ENCODE peak calls at places on chromosomes 4 and X, in five cellular contexts. One of them, this sample, is unnamed. For H3K4me1, the result is how much of the 10 kb centered on the place peaks cover.

GRCh38 chrX:116290359-116290758 is 119.8 kb downstream of the AGTR2 start:
- DNase-seq in colonic mucosa: no peak
- DNase-seq in Karpas-422: no peak
- DNase-seq in PC-3: peak
- DNase-seq in IMR-90: no peak
- DNase-seq in this sample: no peak

GRCh38 chr4:170420255-170420693 is 330.5 kb upstream of the AADAT start:
- DNase-seq in colonic mucosa: no peak
- DNase-seq in Karpas-422: no peak
- DNase-seq in PC-3: peak
- DNase-seq in IMR-90: peak
- DNase-seq in this sample: no peak

GRCh38 chr4:45215976-45216542 is 489.7 kb upstream of the GNPDA2 start:
- DNase-seq in colonic mucosa: no peak
- DNase-seq in Karpas-422: no peak
- DNase-seq in PC-3: no peak
- DNase-seq in IMR-90: no peak
- DNase-seq in this sample: no peak

GRCh38 chrX:42952621-42953020 is 174.7 kb upstream of the PPP1R2C start:
- DNase-seq in colonic mucosa: no peak
- DNase-seq in Karpas-422: no peak
- DNase-seq in PC-3: peak
- DNase-seq in IMR-90: no peak
- DNase-seq in this sample: no peak

GRCh38 chr4:184265566-184266351 is 48.1 kb upstream of the ENPP6 start:
- DNase-seq in colonic mucosa: no peak
- DNase-seq in Karpas-422: peak
- DNase-seq in PC-3: peak
- DNase-seq in IMR-90: peak
- DNase-seq in this sample: no peak

GRCh38 chrX:30627818-30628652 is 25.2 kb upstream of the GK start:
- DNase-seq in colonic mucosa: no peak
- DNase-seq in Karpas-422: no peak
- DNase-seq in PC-3: no peak
- DNase-seq in IMR-90: no peak
- DNase-seq in this sample: no peak

GRCh38 chrX:97367149-97367548 is 483.4 kb downstream of the RPA4 start:
- DNase-seq in colonic mucosa: no peak
- DNase-seq in Karpas-422: no peak
- DNase-seq in PC-3: no peak
- DNase-seq in IMR-90: peak
- DNase-seq in this sample: no peak

GRCh38 chr4:102321260-102321991 is 23.9 kb downstream of the SLC39A8 start:
- DNase-seq in colonic mucosa: no peak
- DNase-seq in Karpas-422: peak
- DNase-seq in PC-3: no peak
- DNase-seq in IMR-90: no peak
- DNase-seq in this sample: no peak

GRCh38 chr4:100042235-100042634 is 92.2 kb upstream of the H2AZ1 start:
- DNase-seq in colonic mucosa: no peak
- DNase-seq in Karpas-422: no peak
- DNase-seq in PC-3: no peak
- DNase-seq in IMR-90: peak
- DNase-seq in this sample: no peak

GRCh38 chr4:36224969-36225903 is 19.1 kb downstream of the ARAP2 start:
- DNase-seq in colonic mucosa: no peak
- DNase-seq in Karpas-422: no peak
- DNase-seq in PC-3: peak
- DNase-seq in IMR-90: no peak
- DNase-seq in this sample: no peak

GRCh38 chr4:185534534-185534849 is 815 bp downstream of the PDLIM3 start:
- DNase-seq in colonic mucosa: no peak
- DNase-seq in Karpas-422: no peak
- DNase-seq in PC-3: no peak
- DNase-seq in IMR-90: no peak
- DNase-seq in this sample: peak
- H3K9ac ChIP-seq in colonic mucosa: peak
- H3K9ac ChIP-seq in Karpas-422: no peak
- H3K9ac ChIP-seq in PC-3: no peak
- H3K9ac ChIP-seq in IMR-90: peak
- H3K9ac ChIP-seq in this sample: peak

GRCh38 chrX:18961686-18962085 is 22.2 kb downstream of the PHKA2 start:
- DNase-seq in colonic mucosa: no peak
- DNase-seq in Karpas-422: no peak
- DNase-seq in PC-3: no peak
- DNase-seq in IMR-90: peak
- DNase-seq in this sample: no peak
- H3K4me3 ChIP-seq in colonic mucosa: no peak
- H3K4me3 ChIP-seq in Karpas-422: no peak
- H3K4me3 ChIP-seq in PC-3: no peak
- H3K4me3 ChIP-seq in IMR-90: no peak
- H3K4me3 ChIP-seq in this sample: no peak

GRCh38 chrX:50036481-50036880 is 114.1 kb downstream of the CLCN5 start:
- DNase-seq in colonic mucosa: no peak
- DNase-seq in Karpas-422: no peak
- DNase-seq in PC-3: no peak
- DNase-seq in IMR-90: no peak
- DNase-seq in this sample: no peak
- H3K4me1 ChIP-seq in colonic mucosa: under half
- H3K4me1 ChIP-seq in Karpas-422: under half
- H3K4me1 ChIP-seq in PC-3: under half
- H3K4me1 ChIP-seq in IMR-90: under half
- H3K4me1 ChIP-seq in this sample: under half

DNA sequence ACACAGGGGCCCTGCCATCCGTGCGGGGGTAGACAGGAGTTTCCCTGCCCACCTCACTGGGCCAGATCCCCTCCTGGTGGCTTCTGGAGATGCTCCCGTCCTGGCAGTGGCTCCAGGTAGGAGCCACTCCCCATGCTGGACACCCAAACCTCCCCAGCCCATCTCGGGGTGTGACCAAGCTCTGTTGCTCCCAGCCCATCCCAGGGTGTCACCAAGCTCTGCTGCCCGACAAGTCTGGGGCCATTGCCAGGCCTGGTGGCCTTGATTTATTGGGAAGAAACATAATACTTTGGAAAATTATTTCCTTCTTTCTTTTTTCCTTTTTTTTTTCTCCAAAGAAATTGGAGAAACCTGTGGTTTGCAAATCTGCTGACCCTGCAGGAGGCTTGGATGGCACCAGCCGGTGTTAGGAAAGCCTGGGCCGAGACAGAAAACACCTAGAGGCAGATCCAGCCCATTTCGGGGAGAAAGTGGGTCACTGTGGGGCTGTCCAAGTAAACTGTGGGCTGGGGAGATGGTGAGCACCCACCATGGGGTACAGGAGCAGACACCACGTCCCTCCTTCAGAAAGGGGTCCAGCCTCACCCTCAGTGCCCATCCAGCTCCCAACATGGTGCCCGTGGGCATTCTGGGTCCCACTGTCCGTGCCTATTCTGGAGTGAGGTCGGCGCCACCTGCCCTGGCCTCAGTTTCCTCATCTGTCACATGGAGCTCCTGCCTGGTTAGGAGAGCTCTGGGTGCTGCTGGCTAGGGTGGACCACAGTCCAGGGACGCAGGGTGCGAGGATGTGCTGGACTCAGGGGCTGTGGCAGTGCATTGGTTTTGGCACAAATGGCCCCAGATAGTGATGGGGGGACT is 59.4 kb upstream of the ADRA2C start:
- DNase-seq in colonic mucosa: no peak
- DNase-seq in Karpas-422: no peak
- DNase-seq in PC-3: no peak
- DNase-seq in IMR-90: no peak
- DNase-seq in this sample: no peak
- H3K9ac ChIP-seq in colonic mucosa: no peak
- H3K9ac ChIP-seq in Karpas-422: no peak
- H3K9ac ChIP-seq in PC-3: no peak
- H3K9ac ChIP-seq in IMR-90: no peak
- H3K9ac ChIP-seq in this sample: peak

DNA sequence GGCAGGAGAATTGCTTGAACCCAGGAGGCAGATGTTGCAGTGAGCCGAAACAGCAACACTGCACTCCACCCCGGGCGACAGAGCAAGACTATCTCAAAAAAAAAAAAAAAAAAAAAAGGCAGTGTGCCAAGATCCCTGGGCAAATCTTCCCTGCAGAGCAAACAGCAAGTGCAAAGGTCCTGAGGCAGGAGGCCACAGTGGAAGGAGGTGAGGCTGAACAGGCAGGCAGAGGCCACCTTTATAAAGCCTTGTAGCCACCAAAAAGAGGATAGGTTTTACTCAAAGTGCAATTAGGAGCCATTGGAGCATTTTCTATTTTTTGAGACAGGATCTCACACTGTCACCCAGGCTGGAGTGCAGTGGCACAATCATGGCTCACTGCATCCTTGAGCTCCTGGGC is 45.1 kb upstream of the TLR2 start:
- DNase-seq in colonic mucosa: no peak
- DNase-seq in Karpas-422: no peak
- DNase-seq in PC-3: no peak
- DNase-seq in IMR-90: no peak
- DNase-seq in this sample: no peak
- H3K4me3 ChIP-seq in colonic mucosa: no peak
- H3K4me3 ChIP-seq in Karpas-422: no peak
- H3K4me3 ChIP-seq in PC-3: no peak
- H3K4me3 ChIP-seq in IMR-90: no peak
- H3K4me3 ChIP-seq in this sample: no peak

GRCh38 chrX:129769467-129770154 is 10.1 kb upstream of the SASH3 start:
- DNase-seq in colonic mucosa: no peak
- DNase-seq in Karpas-422: peak
- DNase-seq in PC-3: no peak
- DNase-seq in IMR-90: no peak
- DNase-seq in this sample: no peak
- H3K4me1 ChIP-seq in colonic mucosa: under half
- H3K4me1 ChIP-seq in Karpas-422: under half
- H3K4me1 ChIP-seq in PC-3: under half
- H3K4me1 ChIP-seq in IMR-90: under half
- H3K4me1 ChIP-seq in this sample: under half

GRCh38 chrX:108224727-108225455 is 133.3 kb downstream of the ATG4A start:
- DNase-seq in colonic mucosa: no peak
- DNase-seq in Karpas-422: peak
- DNase-seq in PC-3: peak
- DNase-seq in IMR-90: peak
- DNase-seq in this sample: peak

GRCh38 chrX:108225456-108225730 is 133.8 kb downstream of the ATG4A start:
- DNase-seq in colonic mucosa: no peak
- DNase-seq in Karpas-422: no peak
- DNase-seq in PC-3: no peak
- DNase-seq in IMR-90: no peak
- DNase-seq in this sample: no peak

GRCh38 chrX:108235990-108236389 is 144.4 kb downstream of the ATG4A start:
- DNase-seq in colonic mucosa: no peak
- DNase-seq in Karpas-422: no peak
- DNase-seq in PC-3: no peak
- DNase-seq in IMR-90: no peak
- DNase-seq in this sample: no peak

GRCh38 chrX:108230562-108230961 is 139.0 kb downstream of the ATG4A start:
- DNase-seq in colonic mucosa: no peak
- DNase-seq in Karpas-422: no peak
- DNase-seq in PC-3: no peak
- DNase-seq in IMR-90: no peak
- DNase-seq in this sample: no peak
- H3K9ac ChIP-seq in colonic mucosa: no peak
- H3K9ac ChIP-seq in Karpas-422: no peak
- H3K9ac ChIP-seq in PC-3: no peak
- H3K9ac ChIP-seq in IMR-90: no peak
- H3K9ac ChIP-seq in this sample: no peak

DNA sequence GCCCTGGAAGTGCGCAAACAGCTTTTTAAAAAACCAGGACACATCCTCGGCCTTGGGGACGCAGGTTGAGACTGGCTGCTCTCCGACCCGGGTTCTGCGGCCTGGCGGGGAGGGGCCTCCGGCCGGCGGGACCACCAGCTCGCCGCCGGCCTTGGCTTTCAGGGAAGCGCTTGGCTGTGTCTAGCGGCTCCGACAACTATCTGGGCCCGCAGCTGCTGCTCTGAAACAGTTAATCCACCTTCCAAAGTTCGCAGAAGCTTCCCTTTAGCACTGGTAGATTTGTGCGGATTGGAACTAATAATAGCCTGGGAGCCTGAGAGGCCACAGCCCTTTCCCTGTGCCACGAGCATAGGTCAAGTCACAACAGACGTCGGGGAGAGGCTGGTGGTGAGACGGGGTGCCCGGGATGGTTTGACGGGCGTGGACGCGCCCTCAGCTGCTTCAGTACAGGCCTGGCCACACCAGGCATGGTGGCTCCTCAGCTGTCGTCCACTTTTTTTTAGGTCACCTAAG is 1.2 kb upstream of the SEL1L3 start:
- DNase-seq in colonic mucosa: peak
- DNase-seq in Karpas-422: no peak
- DNase-seq in PC-3: no peak
- DNase-seq in IMR-90: no peak
- DNase-seq in this sample: no peak
- H3K4me3 ChIP-seq in colonic mucosa: peak
- H3K4me3 ChIP-seq in Karpas-422: peak
- H3K4me3 ChIP-seq in PC-3: no peak
- H3K4me3 ChIP-seq in IMR-90: no peak
- H3K4me3 ChIP-seq in this sample: peak

GRCh38 chr4:62670509-62670908 is 1470.4 kb downstream of the ADGRL3 start:
- DNase-seq in colonic mucosa: no peak
- DNase-seq in Karpas-422: no peak
- DNase-seq in PC-3: no peak
- DNase-seq in IMR-90: no peak
- DNase-seq in this sample: no peak
- H3K4me1 ChIP-seq in colonic mucosa: under half
- H3K4me1 ChIP-seq in Karpas-422: under half
- H3K4me1 ChIP-seq in PC-3: under half
- H3K4me1 ChIP-seq in IMR-90: under half
- H3K4me1 ChIP-seq in this sample: under half

GRCh38 chr4:165751882-165752281 is 121.2 kb upstream of the TLL1 start:
- DNase-seq in colonic mucosa: no peak
- DNase-seq in Karpas-422: no peak
- DNase-seq in PC-3: no peak
- DNase-seq in IMR-90: no peak
- DNase-seq in this sample: no peak

GRCh38 chr4:165743422-165743821 is 129.6 kb upstream of the TLL1 start:
- DNase-seq in colonic mucosa: no peak
- DNase-seq in Karpas-422: no peak
- DNase-seq in PC-3: no peak
- DNase-seq in IMR-90: no peak
- DNase-seq in this sample: no peak

DNA sequence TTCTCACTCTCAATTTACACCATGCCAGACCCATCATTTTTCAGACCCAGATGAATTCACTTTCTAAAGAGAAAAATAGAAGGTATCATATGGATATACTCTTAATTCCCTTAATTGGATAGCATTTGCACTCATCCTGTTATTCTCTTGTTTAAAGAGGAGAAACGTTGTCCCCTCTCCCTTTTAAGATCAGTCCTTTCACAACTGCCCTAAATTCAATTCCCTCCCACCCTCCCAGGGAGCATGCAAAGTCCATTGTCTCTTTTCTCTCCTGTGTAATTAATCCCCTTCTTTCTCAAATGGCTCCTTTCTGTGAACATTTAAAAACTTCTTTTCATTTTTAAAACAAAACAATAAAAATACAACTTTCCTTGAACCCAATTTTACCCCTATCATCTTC is 124.7 kb upstream of the TLL1 start:
- DNase-seq in colonic mucosa: no peak
- DNase-seq in Karpas-422: no peak
- DNase-seq in PC-3: no peak
- DNase-seq in IMR-90: no peak
- DNase-seq in this sample: no peak
- H3K9ac ChIP-seq in colonic mucosa: no peak
- H3K9ac ChIP-seq in Karpas-422: no peak
- H3K9ac ChIP-seq in PC-3: no peak
- H3K9ac ChIP-seq in IMR-90: no peak
- H3K9ac ChIP-seq in this sample: no peak